ENCODE peak calls at places on chromosomes 7 and 10, in seven cellular contexts. K is ovary; X is effector CD8-positive, alpha-beta T cell; Q is naive thymus-derived CD8-positive, alpha-beta T cell; I is A549; J is hippocampal formation; V is KG1. R is an unnamed sample.

GRCh38 chr7:89308535-89308934 is 513.0 kb upstream of the TEX47 start:
- DNase-seq in K (no peak), J (no peak), X (no peak), V (no peak), I (no peak), Q (no peak), R (no peak)

GRCh38 chr7:140722254-140722653 is 25.7 kb downstream of the NDUFB2 start:
- DNase-seq in V (no peak), K (no peak), I (no peak), X (no peak), Q (no peak), J (no peak), R (no peak)

GRCh38 chr7:4684826-4685225 is 2.7 kb downstream of the FOXK1 start:
- DNase-seq in X (no peak), I (no peak), Q (no peak), V (no peak), J (no peak), K (no peak), R (no peak)

GRCh38 chr10:26090762-26091161 is 125.8 kb upstream of the GAD2 start:
- DNase-seq in Q (no peak), X (no peak), V (no peak), I (no peak), J (no peak), K (no peak), R (no peak)

GRCh38 chr7:132577206-132578049 is 1.2 kb upstream of the PLXNA4 start:
- DNase-seq in V (no peak), J (peak; percentile 62), Q (no peak), X (no peak), K (peak; percentile 86), I (peak; percentile 28), R (no peak)

GRCh38 chr10:85874208-85874607 is 492.4 kb downstream of the GRID1 start:
- DNase-seq in X (no peak), I (no peak), J (no peak), K (no peak), V (no peak), Q (no peak), R (no peak)

GRCh38 chr10:70902659-70903261 is 14.4 kb upstream of the PCBD1 start:
- DNase-seq in V (no peak), J (no peak), X (no peak), I (peak; percentile 32), Q (no peak), K (no peak), R (no peak)

GRCh38 chr10:48579251-48579960 is 25.5 kb downstream of the ARHGAP22 start:
- DNase-seq in X (no peak), I (no peak), V (no peak), J (no peak), Q (no peak), K (no peak), R (no peak)

GRCh38 chr10:78316451-78316931 is 282.8 kb downstream of the RPS24 start:
- DNase-seq in X (no peak), J (no peak), Q (peak; percentile 8), I (no peak), K (peak; percentile 50), V (no peak), R (no peak)

GRCh38 chr10:116779076-116779687 is 36.8 kb upstream of the HSPA12A start:
- DNase-seq in Q (no peak), K (no peak), X (no peak), I (no peak), V (no peak), J (no peak), R (no peak)

GRCh38 chr7:35749548-35749947 is 51.3 kb upstream of the SEPTIN7 start:
- DNase-seq in J (no peak), V (no peak), K (peak; percentile 64), X (no peak), I (no peak), Q (no peak), R (no peak)

GRCh38 chr10:48690791-48691660 is 6.4 kb downstream of the WDFY4 start:
- DNase-seq in J (no peak), K (no peak), I (no peak), Q (no peak), X (no peak), V (no peak), R (no peak)

GRCh38 chr10:131689954-131690669 is 210.7 kb upstream of the PPP2R2D start:
- DNase-seq in X (no peak), V (no peak), J (no peak), Q (no peak), I (no peak), K (no peak), R (no peak)

GRCh38 chr7:1670894-1671875 is 1.1 kb downstream of the ELFN1 start:
- DNase-seq in X (no peak), J (no peak), K (no peak), Q (no peak), I (no peak), V (no peak), R (no peak)

R was measured in activated T-helper 1 cell treated with anti-CD3 and anti-CD28 coated beads, Interleukin-12 subunit alpha, Interleukin-12 subunit beta, Interleukin-2, Interleukin-4 antibody, amounts not matched to agents 30 ng/mL and 10 ng/mL and 1 ng/mL, durations not matched to agents 14 hours and 24 hours and 36 hours.